ENCODE peak calls at places on chromosomes 6 and 20, in seven cellular contexts. I is progenitor cell of endocrine pancreas; C is CD4-positive, alpha-beta T cell; L is activated naive CD4-positive, alpha-beta T cell treated with anti-CD3 and anti-CD28 coated beads, Interleukin-2, amount 50 U/mL, for 72 hours; V is hippocampal formation; E is activated T-helper 1 cell treated with Interleukin-2 at 50 U/mL for 16 hours; G is HS-27A. W is an unnamed sample.

GRCh38 chr20:48772183-48772976 is 55.4 kb downstream of the PREX1 start:
- DNase-seq in L (no peak), G (no peak), E (no peak), V (peak), I (no peak), C (no peak), W (no peak)

GRCh38 chr20:1225263-1225728 is 548 bp upstream of the RAD21L1 start:
- DNase-seq in E (no peak), I (no peak), C (no peak), G (no peak), L (no peak), V (no peak), W (no peak)

GRCh38 chr20:14634666-14635065 is 297.3 kb upstream of the FLRT3 start:
- DNase-seq in I (no peak), V (no peak), C (no peak), L (no peak), E (no peak), G (no peak), W (no peak)

GRCh38 chr6:169168706-169169105 is 84.9 kb downstream of the THBS2 start:
- DNase-seq in L (no peak), G (no peak), E (no peak), V (no peak), C (no peak), I (no peak), W (no peak)

GRCh38 chr6:157064502-157064901 is 258.8 kb downstream of the TMEM242 start:
- DNase-seq in V (no peak), G (no peak), L (no peak), E (no peak), C (no peak), I (no peak), W (no peak)

GRCh38 chr20:1173698-1174097 is 11.1 kb downstream of the TMEM74B start:
- DNase-seq in E (no peak), C (no peak), V (no peak), L (no peak), I (no peak), G (no peak), W (no peak)

GRCh38 chr6:87807423-87807978 is 105.5 kb upstream of the AKIRIN2 start:
- DNase-seq in I (no peak), C (no peak), V (no peak), E (no peak), G (no peak), L (no peak), W (no peak)

GRCh38 chr6:44407951-44408670 is 20.6 kb downstream of the CDC5L start:
- DNase-seq in E (no peak), G (no peak), I (no peak), V (no peak), L (no peak), C (no peak), W (no peak)

GRCh38 chr20:11734431-11734830 is 183.3 kb upstream of the BTBD3 start:
- DNase-seq in I (no peak), E (no peak), C (no peak), L (no peak), G (no peak), V (no peak), W (no peak)

GRCh38 chr20:21569586-21569985 is 55.7 kb upstream of the NKX2-2 start:
- DNase-seq in V (peak), L (no peak), C (no peak), E (no peak), G (no peak), I (no peak), W (no peak)

GRCh38 chr20:33653218-33653899 is 8.8 kb upstream of the C20orf144 start:
- DNase-seq in V (peak), E (no peak), G (no peak), I (peak), C (peak), L (no peak), W (peak)

GRCh38 chr6:21634582-21634981 is 41.0 kb downstream of the SOX4 start:
- DNase-seq in E (no peak), L (no peak), C (no peak), I (no peak), G (peak), V (no peak), W (no peak)

GRCh38 chr6:35140991-35141720 is at the start of gene TCP11:
- DNase-seq in G (no peak), E (no peak), V (no peak), L (peak), I (no peak), C (peak), W (no peak)

GRCh38 chr6:159043986-159044385 is 805 bp downstream of the TAGAP start:
- DNase-seq in C (no peak), G (no peak), E (no peak), L (no peak), I (no peak), V (no peak), W (peak)

GRCh38 chr6:112931835-112932234 is 584.7 kb downstream of the RFPL4B start:
- DNase-seq in V (no peak), L (no peak), I (no peak), E (no peak), G (no peak), C (no peak), W (no peak)

GRCh38 chr6:139161169-139161568 is 26.3 kb downstream of the HECA start:
- DNase-seq in G (no peak), C (peak), L (peak), I (no peak), V (no peak), E (peak), W (no peak)

GRCh38 chr6:31970604-31971271 is 1.2 kb downstream of the DXO start:
- DNase-seq in L (no peak), V (no peak), C (no peak), G (no peak), I (no peak), E (no peak), W (no peak)

GRCh38 chr6:32609391-32609730 is 19.7 kb upstream of the HLA-DRB1 start:
- DNase-seq in L (no peak), C (no peak), I (no peak), E (no peak), G (no peak), V (no peak), W (no peak)

GRCh38 chr6:35392111-35392702 is 49.8 kb downstream of the PPARD start:
- DNase-seq in C (no peak), V (no peak), E (no peak), L (no peak), G (no peak), I (no peak), W (no peak)